ENCODE peak calls at places on chromosomes 13 and 19, in four cellular contexts. X is T-cell; O is NCI-H69; Q is stimulated activated CD4-positive, alpha-beta T cell treated with anti-CD3 and anti-CD28 coated beads, TNF-alpha, amount 100 ng/mL, for 4 hours. Z is an unnamed sample.

GRCh38 chr13:53778937-53779336 is 750.3 kb downstream of the OLFM4 start:
- DNase-seq in X (no peak), O (peak), Q (no peak), Z (no peak)

GRCh38 chr13:45325806-45326205 is 15.2 kb downstream of the TPT1 start:
- DNase-seq in X (no peak), Q (no peak), O (no peak), Z (no peak)

GRCh38 chr19:34734601-34735103 is 609 bp downstream of the ZNF181 start:
- DNase-seq in Q (no peak), X (no peak), O (peak), Z (no peak)

GRCh38 chr13:108349269-108349668 is 79.8 kb downstream of the TNFSF13B start:
- DNase-seq in O (no peak), X (no peak), Q (no peak), Z (no peak)

GRCh38 chr19:11168568-11168967 is 13.0 kb upstream of the SPC24 start:
- DNase-seq in X (no peak), O (no peak), Q (no peak), Z (no peak)

GRCh38 chr19:10339380-10339960 is at the start of gene ICAM3:
- DNase-seq in O (no peak), X (peak), Q (peak), Z (no peak)

GRCh38 chr13:72990883-72991282 is 67.9 kb upstream of the KLF5 start:
- DNase-seq in Q (no peak), O (no peak), X (no peak), Z (no peak)

GRCh38 chr13:110989331-110989730 is 74.5 kb upstream of the ANKRD10 start:
- DNase-seq in Q (no peak), O (no peak), X (no peak), Z (no peak)

GRCh38 chr19:31715249-31715944 is 366.2 kb upstream of the TSHZ3 start:
- DNase-seq in Q (no peak), O (no peak), X (no peak), Z (no peak)